ENCODE peak calls at places on chromosomes 16 and 17, in nine cellular contexts. A, I, K, M, G, U, H, P and D are unnamed samples. For H3K36me3, the result is how much of the 10 kb centered on the place peaks cover.

GRCh38 chr17:77778636-77779524 is 179.6 kb upstream of the TNRC6C start:
- DNase-seq in H (peak), I (peak), P (no peak), G (no peak), M (peak), A (peak), K (no peak), U (no peak), D (peak)

GRCh38 chr16:86037999-86038922 is 139.3 kb downstream of the IRF8 start:
- DNase-seq in U (no peak), G (no peak), M (no peak), I (peak), P (no peak), A (no peak), K (peak), H (no peak), D (no peak)

GRCh38 chr16:19517424-19518089 is 4.3 kb downstream of the GDE1 start:
- DNase-seq in A (no peak), M (no peak), U (peak), H (no peak), P (peak), I (no peak), G (no peak), K (no peak), D (peak)

GRCh38 chr17:76670020-76670707 is 26.6 kb upstream of the ST6GALNAC1 start:
- DNase-seq in H (peak), M (no peak), I (peak), P (no peak), G (no peak), A (peak), U (peak), K (peak), D (peak)

GRCh38 chr17:17152385-17152784 is 53.7 kb downstream of the PLD6 start:
- DNase-seq in H (peak), U (peak), P (no peak), M (peak), G (peak), K (no peak), A (peak), I (peak), D (no peak)

GRCh38 chr17:56756536-56756935 is 77.2 kb downstream of the C17orf67 start:
- DNase-seq in P (peak), I (no peak), H (no peak), G (no peak), U (peak), M (no peak), A (no peak), K (no peak), D (peak)

GRCh38 chr17:65131946-65132345 is 5.2 kb upstream of the RGS9 start:
- DNase-seq in A (no peak), I (no peak), K (peak), P (peak), H (no peak), U (no peak), M (no peak), G (no peak), D (peak)

GRCh38 chr17:51947160-51947559 is 211.4 kb downstream of the CA10 start:
- DNase-seq in H (no peak), A (no peak), I (no peak), K (no peak), P (no peak), U (no peak), G (no peak), M (no peak), D (peak)

GRCh38 chr17:8481703-8482102 is 46.0 kb downstream of the NDEL1 start:
- DNase-seq in P (no peak), H (no peak), M (no peak), U (no peak), A (no peak), I (no peak), K (peak), G (no peak), D (no peak)

GRCh38 chr17:82371333-82372062 is at the start of gene UTS2R:
- DNase-seq in H (no peak), U (no peak), A (no peak), P (no peak), K (no peak), M (no peak), G (no peak), I (no peak), D (no peak)

GRCh38 chr16:23435500-23435899 is 17.5 kb downstream of the COG7 start:
- DNase-seq in M (peak), U (peak), K (peak), P (peak), A (peak), G (peak), I (no peak), H (peak), D (peak)
- TF ChIP-seq CTCF in M (peak), U (peak), K (peak), P (peak), A (peak), G (peak), I (peak), H (peak), D (peak)

GRCh38 chr16:4511441-4512082 is 27.0 kb downstream of the CDIP1 start:
- DNase-seq in M (peak), K (no peak), I (no peak), U (peak), G (peak), P (peak), H (peak), A (peak), D (peak)
- H3K36me3 ChIP-seq in M (half or more), K (under half), I (half or more), U (half or more), G (under half), P (under half), H (half or more), A (half or more), D (under half)

DNA sequence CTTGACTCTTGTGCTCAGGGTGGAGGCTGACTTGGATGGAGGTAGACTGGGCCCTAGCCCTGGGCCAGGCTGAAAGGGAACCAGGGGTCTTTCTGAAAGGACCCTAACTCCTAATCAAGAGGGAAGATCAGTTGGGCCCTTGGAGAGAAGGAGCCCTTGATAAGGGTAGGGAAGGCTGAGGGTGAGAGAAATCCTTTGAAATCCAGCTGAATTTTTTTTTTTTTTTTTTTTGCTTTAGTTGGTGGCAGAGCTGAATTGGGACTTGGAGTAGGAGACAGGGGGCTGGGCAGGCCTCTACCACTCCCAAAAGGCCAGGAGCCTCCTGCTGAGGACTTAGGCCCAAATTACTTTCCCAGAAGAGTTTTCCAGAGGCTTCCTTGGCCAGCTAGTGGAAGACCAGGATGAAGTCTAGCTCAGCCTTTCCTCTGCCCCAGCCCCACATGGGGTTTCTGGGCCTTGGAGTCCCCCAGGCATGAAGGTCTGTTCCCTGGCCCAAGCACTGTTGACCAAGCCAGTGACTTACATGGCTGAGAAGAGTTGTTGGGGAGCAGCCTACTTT is 641 bp upstream of the HOXB3 start:
- DNase-seq in G (no peak), I (no peak), P (peak), U (no peak), A (no peak), H (no peak), M (no peak), K (no peak), D (no peak)
- H3K4me3 ChIP-seq in G (no peak), I (no peak), P (peak), U (no peak), A (no peak), H (peak), M (no peak), K (no peak), D (no peak)

GRCh38 chr16:53756329-53756996 is 52.5 kb downstream of the FTO start:
- DNase-seq in G (no peak), U (no peak), K (no peak), A (no peak), H (no peak), M (no peak), P (peak), I (no peak), D (no peak)

GRCh38 chr16:53757971-53758609 is 54.1 kb downstream of the FTO start:
- DNase-seq in A (no peak), H (no peak), I (no peak), G (no peak), K (no peak), M (no peak), U (no peak), P (no peak), D (no peak)

GRCh38 chr16:53754938-53755910 is 51.3 kb downstream of the FTO start:
- DNase-seq in I (no peak), M (no peak), G (no peak), H (peak), A (no peak), P (peak), U (no peak), K (peak), D (peak)

GRCh38 chr16:53752566-53752965 is 48.6 kb downstream of the FTO start:
- DNase-seq in H (no peak), U (no peak), A (no peak), I (no peak), M (no peak), G (no peak), K (no peak), P (no peak), D (no peak)

DNA sequence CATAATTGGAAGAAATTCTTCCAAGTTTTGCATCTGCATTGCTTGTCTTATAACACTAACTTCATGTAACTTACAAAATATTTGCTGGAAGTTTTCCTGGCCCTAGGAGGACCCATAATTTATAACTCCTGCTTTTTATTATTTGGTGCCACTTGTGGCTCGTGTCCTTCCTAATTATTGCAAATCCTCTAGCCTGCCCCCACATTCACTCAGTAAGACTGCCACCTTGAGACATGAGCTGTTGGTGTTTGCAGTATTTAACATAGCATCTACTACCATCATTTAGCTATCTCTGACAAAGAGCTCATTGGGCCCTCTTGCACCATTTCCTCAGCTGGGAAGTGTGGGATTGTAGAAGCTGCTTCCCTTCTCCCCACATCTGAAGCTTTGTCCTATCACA is 49.5 kb downstream of the FTO start:
- DNase-seq in H (no peak), P (no peak), G (no peak), I (no peak), M (no peak), A (no peak), U (no peak), K (no peak), D (no peak)
- TF ChIP-seq CTCF in H (no peak), P (no peak), G (no peak), I (no peak), M (no peak), A (no peak), U (no peak), K (no peak), D (no peak)

DNA sequence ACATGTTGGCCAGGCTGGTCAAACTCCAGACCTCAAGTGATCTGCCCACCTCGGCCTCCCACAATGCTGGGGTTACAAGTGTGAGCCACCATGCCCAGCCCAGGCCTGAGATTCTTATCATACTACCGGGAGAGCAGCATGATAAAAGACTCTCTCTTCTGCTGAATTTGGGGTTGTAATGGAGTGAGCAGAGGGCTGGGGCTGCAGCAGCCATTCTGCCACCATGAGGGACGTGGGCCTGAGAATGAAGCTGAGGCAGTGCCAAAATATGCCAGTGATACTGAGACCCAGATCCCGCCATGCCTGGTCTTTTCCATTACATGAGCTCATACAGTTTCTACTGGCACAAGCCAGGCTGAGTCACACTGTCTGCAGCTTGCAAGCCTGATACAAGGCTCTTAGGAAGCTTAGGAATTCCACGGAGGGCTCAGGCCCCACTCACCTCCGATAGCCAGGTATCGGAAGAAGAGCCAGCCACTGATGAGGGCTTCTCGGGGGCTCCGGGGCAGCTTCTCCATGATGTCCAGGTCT is 19.6 kb upstream of the P2RX1 start:
- DNase-seq in G (no peak), A (no peak), K (no peak), U (peak), I (no peak), P (peak), H (no peak), M (no peak), D (peak)
- H3K36me3 ChIP-seq in G (under half), A (under half), K (under half), U (under half), I (half or more), P (under half), H (under half), M (under half), D (under half)